ENCODE peak calls at places on chromosomes 13 and 19, in five cellular contexts. E is Right ventricle myocardium superior, C is EL, B is NCI-H748 treated with DMSO at 0.1 percent for 48 hours, M is T-helper 1 cell. R is an unnamed sample.

GRCh38 chr13:50915562-50915961 is 6.0 kb downstream of the RNASEH2B start:
- DNase-seq in E (no peak), M (no peak), B (no peak), C (no peak), R (no peak)

GRCh38 chr19:15303105-15303780 is 29.1 kb downstream of the BRD4 start:
- DNase-seq in C (peak), E (no peak), M (no peak), B (no peak), R (no peak)

GRCh38 chr19:5225486-5226345 is 114.9 kb downstream of the PTPRS start:
- DNase-seq in M (no peak), C (no peak), E (no peak), B (no peak), R (no peak)

GRCh38 chr19:38869836-38870607 is 8.1 kb downstream of the RINL start:
- DNase-seq in B (no peak), M (peak), C (peak), E (peak), R (no peak)

GRCh38 chr13:59492030-59492636 is 671.6 kb downstream of the DIAPH3 start:
- DNase-seq in M (no peak), C (peak), E (no peak), B (no peak), R (no peak)

GRCh38 chr13:30864352-30865130 is 41.5 kb upstream of the MEDAG start:
- DNase-seq in B (no peak), C (peak), M (no peak), E (no peak), R (no peak)

GRCh38 chr19:50695251-50696064 is 24.1 kb downstream of the SHANK1 start:
- DNase-seq in C (no peak), E (no peak), M (no peak), B (peak), R (peak)

GRCh38 chr13:20414475-20415287 is 111.0 kb downstream of the CRYL1 start:
- DNase-seq in M (no peak), E (no peak), C (no peak), B (no peak), R (no peak)

GRCh38 chr19:48403606-48404005 is 10.1 kb downstream of the GRIN2D start:
- DNase-seq in B (no peak), M (no peak), C (peak), E (peak), R (peak)

GRCh38 chr13:64078025-64078424 is 2662.4 kb upstream of the PCDH20 start:
- DNase-seq in M (no peak), B (no peak), C (no peak), E (no peak), R (no peak)

GRCh38 chr13:33277946-33278345 is 7.6 kb downstream of the STARD13 start:
- DNase-seq in B (no peak), M (no peak), E (no peak), C (no peak), R (no peak)

GRCh38 chr19:14149509-14149994 is 13.2 kb upstream of the ASF1B start:
- DNase-seq in B (no peak), C (no peak), M (no peak), E (peak), R (no peak)